ENCODE peak calls at places on chromosomes 3 and 15, in four cellular contexts. Y is iPS-NIHi11, S is neuronal stem cell, Z is AG04450. T is an unnamed sample.

GRCh38 chr3:23859012-23859743 is 53.4 kb downstream of the UBE2E1 start:
- DNase-seq in Y (no peak), S (no peak), Z (no peak), T (no peak)

GRCh38 chr3:33099701-33100100 is 2.8 kb upstream of the GLB1 start:
- DNase-seq in Y (no peak), S (no peak), Z (no peak), T (no peak)

GRCh38 chr3:81723732-81724313 is 37.6 kb downstream of the GBE1 start:
- DNase-seq in Y (no peak), S (no peak), Z (no peak), T (no peak)

GRCh38 chr3:119294402-119294888 is 262 bp downstream of the ARHGAP31 start:
- DNase-seq in Y (peak; percentile 60), S (no peak), Z (no peak), T (no peak)

GRCh38 chr15:40241305-40242215 is 2.7 kb downstream of the PAK6 start:
- DNase-seq in Y (no peak), S (no peak), Z (no peak), T (no peak)

GRCh38 chr3:197015790-197016705 is 13.6 kb downstream of the MELTF start:
- DNase-seq in Y (no peak), S (no peak), Z (no peak), T (no peak)

GRCh38 chr15:59160880-59161593 is 45.6 kb upstream of the LDHAL6B start:
- DNase-seq in Y (peak; percentile 56), S (no peak), Z (no peak), T (no peak)

GRCh38 chr3:55570361-55570760 is 83.3 kb upstream of the WNT5A start:
- DNase-seq in Y (no peak), S (no peak), Z (no peak), T (no peak)

GRCh38 chr3:55795736-55796135 is 308.6 kb upstream of the WNT5A start:
- DNase-seq in Y (no peak), S (no peak), Z (no peak), T (no peak)

GRCh38 chr15:88447206-88447605 is 20.0 kb downstream of the MRPL46 start:
- DNase-seq in Y (no peak), S (no peak), Z (no peak), T (no peak)

GRCh38 chr15:54840999-54841398 is 355.7 kb downstream of the RSL24D1 start:
- DNase-seq in Y (peak; percentile 43), S (no peak), Z (no peak), T (no peak)

GRCh38 chr3:151203053-151203420 is at the start of gene GPR171:
- DNase-seq in Y (no peak), S (no peak), Z (no peak), T (no peak)

GRCh38 chr3:157618075-157618760 is 115.0 kb upstream of the VEPH1 start:
- DNase-seq in Y (peak; percentile 65), S (peak; percentile 43), Z (peak; percentile 18), T (peak; percentile 36)

GRCh38 chr15:63323798-63324651 is 46.6 kb downstream of the APH1B start:
- DNase-seq in Y (no peak), S (no peak), Z (no peak), T (no peak)

T was measured in HS-27A.